ENCODE peak calls at places on chromosomes 13 and 19, in seven cellular contexts. E is iris pigment epithelial cell, C is aorta, D is posterior cingulate gyrus, I is body of pancreas, G is AG09319, S is HCEC 1CT. K is an unnamed sample.

GRCh38 chr19:17202249-17202648 is 12.9 kb upstream of the USE1 start:
- DNase-seq in E (no peak), C (no peak), D (no peak), I (no peak), G (no peak), S (no peak), K (peak)

GRCh38 chr13:98875146-98875729 is 102.6 kb downstream of the DOCK9 start:
- DNase-seq in E (no peak), C (no peak), D (no peak), I (no peak), G (no peak), S (no peak), K (no peak)

GRCh38 chr13:95160112-95160906 is 140.9 kb downstream of the ABCC4 start:
- DNase-seq in E (peak), C (no peak), D (no peak), I (no peak), G (peak), S (no peak), K (no peak)

GRCh38 chr19:7196721-7197168 is 97.5 kb downstream of the INSR start:
- DNase-seq in E (no peak), C (peak), D (no peak), I (peak), G (no peak), S (no peak), K (no peak)

GRCh38 chr13:90968510-90968909 is 379.0 kb upstream of the MIR17HG start:
- DNase-seq in E (peak), C (no peak), D (no peak), I (peak), G (no peak), S (peak), K (peak)

GRCh38 chr19:54837542-54837941 is 12.7 kb upstream of the KIR3DL2 start:
- DNase-seq in E (no peak), C (no peak), D (no peak), I (no peak), G (no peak), S (no peak), K (no peak)

GRCh38 chr13:40063743-40064142 is 408.3 kb downstream of the COG6 start:
- DNase-seq in E (no peak), C (no peak), D (no peak), I (peak), G (no peak), S (no peak), K (peak)

GRCh38 chr19:15187026-15188007 is 13.5 kb downstream of the NOTCH3 start:
- DNase-seq in E (no peak), C (no peak), D (no peak), I (no peak), G (no peak), S (no peak), K (no peak)

GRCh38 chr13:98838776-98839175 is 86.3 kb upstream of the SLC15A1 start:
- DNase-seq in E (no peak), C (no peak), D (no peak), I (no peak), G (no peak), S (peak), K (peak)

GRCh38 chr19:52735734-52736133 is 890 bp upstream of the ZNF611 start:
- DNase-seq in E (peak), C (peak), D (no peak), I (peak), G (no peak), S (no peak), K (no peak)

GRCh38 chr13:69155136-69155535 is 952.5 kb upstream of the ATXN8OS start:
- DNase-seq in E (no peak), C (no peak), D (no peak), I (no peak), G (no peak), S (no peak), K (no peak)

GRCh38 chr19:27777726-27778125 is 1435.2 kb downstream of the UQCRFS1 start:
- DNase-seq in E (no peak), C (no peak), D (no peak), I (no peak), G (no peak), S (no peak), K (no peak)

GRCh38 chr19:13615890-13616289 is 109.6 kb upstream of the CACNA1A start:
- DNase-seq in E (no peak), C (peak), D (no peak), I (no peak), G (no peak), S (no peak), K (no peak)

GRCh38 chr13:51154029-51154555 is 43.0 kb upstream of the C13orf42 start:
- DNase-seq in E (peak), C (no peak), D (no peak), I (no peak), G (peak), S (peak), K (peak)